ENCODE peak calls at places on chromosomes 5 and 9, in five cellular contexts. One of them, this sample, is unnamed.

GRCh38 chr5:175731756-175732465 is 74.0 kb downstream of the HRH2 start:
- DNase-seq in K562: no peak
- DNase-seq in GM23338: no peak
- DNase-seq in breast epithelium: no peak
- DNase-seq in SK-N-SH: no peak
- DNase-seq in this sample: no peak

GRCh38 chr5:147051193-147051592 is 172.6 kb upstream of the PPP2R2B start:
- DNase-seq in K562: no peak
- DNase-seq in GM23338: no peak
- DNase-seq in breast epithelium: no peak
- DNase-seq in SK-N-SH: no peak
- DNase-seq in this sample: no peak

GRCh38 chr5:176596689-176597416 is 13.1 kb downstream of the GPRIN1 start:
- DNase-seq in K562: no peak
- DNase-seq in GM23338: peak
- DNase-seq in breast epithelium: no peak
- DNase-seq in SK-N-SH: no peak
- DNase-seq in this sample: peak

GRCh38 chr5:99771296-99771695 is 763.9 kb upstream of the FAM174A start:
- DNase-seq in K562: no peak
- DNase-seq in GM23338: no peak
- DNase-seq in breast epithelium: no peak
- DNase-seq in SK-N-SH: no peak
- DNase-seq in this sample: no peak

GRCh38 chr9:124879226-124879625 is 17.3 kb downstream of the ARPC5L start:
- DNase-seq in K562: no peak
- DNase-seq in GM23338: no peak
- DNase-seq in breast epithelium: no peak
- DNase-seq in SK-N-SH: no peak
- DNase-seq in this sample: no peak

GRCh38 chr9:2210201-2210600 is 195.1 kb downstream of the SMARCA2 start:
- DNase-seq in K562: no peak
- DNase-seq in GM23338: no peak
- DNase-seq in breast epithelium: no peak
- DNase-seq in SK-N-SH: no peak
- DNase-seq in this sample: no peak

GRCh38 chr5:129460951-129461815 is 1.1 kb downstream of the ADAMTS19 start:
- DNase-seq in K562: peak
- DNase-seq in GM23338: peak
- DNase-seq in breast epithelium: no peak
- DNase-seq in SK-N-SH: peak
- DNase-seq in this sample: no peak

GRCh38 chr9:132647355-132647754 is 22.4 kb downstream of the DDX31 start:
- DNase-seq in K562: no peak
- DNase-seq in GM23338: no peak
- DNase-seq in breast epithelium: no peak
- DNase-seq in SK-N-SH: no peak
- DNase-seq in this sample: no peak

GRCh38 chr9:114371986-114372917 is 15.5 kb downstream of the AKNA start:
- DNase-seq in K562: no peak
- DNase-seq in GM23338: no peak
- DNase-seq in breast epithelium: no peak
- DNase-seq in SK-N-SH: peak
- DNase-seq in this sample: no peak

GRCh38 chr5:1797855-1798254 is 1.8 kb downstream of the MRPL36 start:
- DNase-seq in K562: no peak
- DNase-seq in GM23338: no peak
- DNase-seq in breast epithelium: no peak
- DNase-seq in SK-N-SH: no peak
- DNase-seq in this sample: no peak

GRCh38 chr9:87601175-87601574 is 103.5 kb downstream of the DAPK1 start:
- DNase-seq in K562: no peak
- DNase-seq in GM23338: no peak
- DNase-seq in breast epithelium: no peak
- DNase-seq in SK-N-SH: no peak
- DNase-seq in this sample: no peak

GRCh38 chr9:34995288-34996060 is 5.9 kb downstream of the DNAJB5 start:
- DNase-seq in K562: peak
- DNase-seq in GM23338: no peak
- DNase-seq in breast epithelium: no peak
- DNase-seq in SK-N-SH: no peak
- DNase-seq in this sample: no peak
- TF ChIP-seq POLR2AphosphoS5 in K562: no peak
- TF ChIP-seq POLR2AphosphoS5 in GM23338: no peak
- TF ChIP-seq POLR2AphosphoS5 in breast epithelium: no peak
- TF ChIP-seq POLR2AphosphoS5 in SK-N-SH: no peak
- TF ChIP-seq POLR2AphosphoS5 in this sample: no peak

GRCh38 chr5:143403607-143404415 is at the start of gene NR3C1:
- DNase-seq in K562: peak
- DNase-seq in GM23338: peak
- DNase-seq in breast epithelium: peak
- DNase-seq in SK-N-SH: peak
- DNase-seq in this sample: peak
- TF ChIP-seq POLR2AphosphoS5 in K562: peak
- TF ChIP-seq POLR2AphosphoS5 in GM23338: no peak
- TF ChIP-seq POLR2AphosphoS5 in breast epithelium: peak
- TF ChIP-seq POLR2AphosphoS5 in SK-N-SH: no peak
- TF ChIP-seq POLR2AphosphoS5 in this sample: peak

GRCh38 chr9:136903041-136903554 is 16.8 kb downstream of the TRAF2 start:
- DNase-seq in K562: no peak
- DNase-seq in GM23338: no peak
- DNase-seq in breast epithelium: no peak
- DNase-seq in SK-N-SH: no peak
- DNase-seq in this sample: no peak
- TF ChIP-seq POLR2AphosphoS5 in K562: no peak
- TF ChIP-seq POLR2AphosphoS5 in GM23338: no peak
- TF ChIP-seq POLR2AphosphoS5 in breast epithelium: no peak
- TF ChIP-seq POLR2AphosphoS5 in SK-N-SH: no peak
- TF ChIP-seq POLR2AphosphoS5 in this sample: no peak

GRCh38 chr5:107670927-107671741 is at the start of gene EFNA5:
- DNase-seq in K562: no peak
- DNase-seq in GM23338: peak
- DNase-seq in breast epithelium: peak
- DNase-seq in SK-N-SH: peak
- DNase-seq in this sample: peak
- TF ChIP-seq POLR2AphosphoS5 in K562: no peak
- TF ChIP-seq POLR2AphosphoS5 in GM23338: no peak
- TF ChIP-seq POLR2AphosphoS5 in breast epithelium: no peak
- TF ChIP-seq POLR2AphosphoS5 in SK-N-SH: no peak
- TF ChIP-seq POLR2AphosphoS5 in this sample: no peak

GRCh38 chr5:109409061-109409843 is 522 bp downstream of the PJA2 start:
- DNase-seq in K562: peak
- DNase-seq in GM23338: peak
- DNase-seq in breast epithelium: peak
- DNase-seq in SK-N-SH: peak
- DNase-seq in this sample: peak

GRCh38 chr5:109410389-109411174 is 808 bp upstream of the PJA2 start:
- DNase-seq in K562: peak
- DNase-seq in GM23338: peak
- DNase-seq in breast epithelium: peak
- DNase-seq in SK-N-SH: peak
- DNase-seq in this sample: no peak

GRCh38 chr5:109411175-109411514 is 1.4 kb upstream of the PJA2 start:
- DNase-seq in K562: no peak
- DNase-seq in GM23338: no peak
- DNase-seq in breast epithelium: no peak
- DNase-seq in SK-N-SH: no peak
- DNase-seq in this sample: no peak

GRCh38 chr5:109411627-109412026 is 1.9 kb upstream of the PJA2 start:
- DNase-seq in K562: peak
- DNase-seq in GM23338: no peak
- DNase-seq in breast epithelium: no peak
- DNase-seq in SK-N-SH: no peak
- DNase-seq in this sample: no peak

GRCh38 chr5:109409844-109410388 is at the start of gene PJA2:
- DNase-seq in K562: peak
- DNase-seq in GM23338: peak
- DNase-seq in breast epithelium: peak
- DNase-seq in SK-N-SH: peak
- DNase-seq in this sample: peak
- TF ChIP-seq POLR2AphosphoS5 in K562: peak
- TF ChIP-seq POLR2AphosphoS5 in GM23338: peak
- TF ChIP-seq POLR2AphosphoS5 in breast epithelium: peak
- TF ChIP-seq POLR2AphosphoS5 in SK-N-SH: peak
- TF ChIP-seq POLR2AphosphoS5 in this sample: no peak

DNA sequence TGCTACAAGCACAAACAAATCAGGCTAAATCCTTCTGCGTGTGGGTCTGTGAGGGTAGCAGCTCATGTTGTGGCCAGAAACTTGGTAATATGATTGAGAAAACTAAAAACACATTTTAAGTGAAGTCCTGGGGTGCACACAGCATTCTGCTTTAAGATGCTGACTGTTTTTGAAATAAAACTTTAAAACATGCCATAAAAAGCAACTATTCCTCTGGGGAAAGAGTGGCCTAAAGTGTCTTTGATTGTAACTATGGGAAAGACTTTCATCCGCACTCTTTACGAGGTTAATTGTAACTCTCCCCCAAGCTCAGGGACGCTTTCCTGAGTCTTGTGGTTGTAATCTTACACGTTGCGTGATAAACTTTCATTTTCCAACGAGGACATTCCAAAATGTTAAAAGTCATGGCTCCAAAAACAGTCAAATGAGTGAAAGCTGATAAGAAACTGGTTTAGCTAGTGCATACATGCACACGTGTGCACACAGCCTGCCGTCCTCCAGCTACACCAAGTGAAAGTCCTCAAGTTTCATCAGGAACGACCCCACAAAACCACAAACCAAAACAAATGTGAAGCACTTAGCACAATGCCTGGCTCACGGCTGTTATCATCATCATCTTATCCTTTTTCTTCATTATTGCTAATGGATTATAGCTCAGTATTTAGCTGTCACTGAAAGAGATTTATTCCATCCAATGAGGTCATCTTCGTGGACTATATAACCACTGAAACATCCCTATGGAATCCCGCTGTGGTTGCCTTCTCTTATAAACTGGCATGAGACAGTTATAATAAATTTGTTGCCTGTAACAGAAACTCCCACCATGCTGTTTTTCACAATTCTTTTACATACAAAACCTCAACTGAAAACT is 56.4 kb downstream of the SAXO1 start:
- DNase-seq in K562: no peak
- DNase-seq in GM23338: no peak
- DNase-seq in breast epithelium: no peak
- DNase-seq in SK-N-SH: peak
- DNase-seq in this sample: no peak
- TF ChIP-seq POLR2AphosphoS5 in K562: no peak
- TF ChIP-seq POLR2AphosphoS5 in GM23338: no peak
- TF ChIP-seq POLR2AphosphoS5 in breast epithelium: no peak
- TF ChIP-seq POLR2AphosphoS5 in SK-N-SH: peak
- TF ChIP-seq POLR2AphosphoS5 in this sample: no peak